ENCODE peak calls at places on chromosomes 7 and 10, in four cellular contexts. U is HCT116, O is left ventricle myocardium inferior, C is fibroblast of lung. T is an unnamed sample.

GRCh38 chr10:70509376-70509775 is 30.8 kb downstream of the PALD1 start:
- DNase-seq in C (no peak), U (no peak), O (peak), T (no peak)

GRCh38 chr7:66076459-66077329 is 1.1 kb downstream of the ASL start:
- DNase-seq in U (no peak), O (no peak), C (no peak), T (no peak)

GRCh38 chr7:45982912-45983719 is 62.0 kb upstream of the IGFBP3 start:
- DNase-seq in U (no peak), C (no peak), O (no peak), T (no peak)

GRCh38 chr10:44466236-44466635 is 81.3 kb upstream of the CXCL12 start:
- DNase-seq in O (no peak), C (peak), U (no peak), T (no peak)

GRCh38 chr10:50470798-50471582 is 152.8 kb downstream of the SGMS1 start:
- DNase-seq in U (no peak), O (no peak), C (peak), T (peak)

GRCh38 chr10:77428776-77429395 is 208.7 kb downstream of the KCNMA1 start:
- DNase-seq in U (peak), C (peak), O (no peak), T (peak)

GRCh38 chr7:121322460-121322859 is 6.3 kb upstream of the WNT16 start:
- DNase-seq in U (no peak), O (no peak), C (no peak), T (no peak)

GRCh38 chr7:104005197-104005596 is 15.7 kb upstream of the RELN start:
- DNase-seq in C (peak), U (no peak), O (no peak), T (peak)

GRCh38 chr7:25965405-25966123 is 186.4 kb upstream of the NFE2L3 start:
- DNase-seq in U (no peak), C (no peak), O (no peak), T (peak)

GRCh38 chr10:1175956-1176565 is 119.9 kb downstream of the WDR37 start:
- DNase-seq in U (no peak), O (no peak), C (no peak), T (no peak)

GRCh38 chr10:22605168-22605567 is 109.2 kb downstream of the PIP4K2A start:
- DNase-seq in O (no peak), U (no peak), C (peak), T (peak)

GRCh38 chr10:3281911-3282310 is 109.3 kb upstream of the PITRM1 start:
- DNase-seq in U (no peak), C (no peak), O (no peak), T (no peak)

GRCh38 chr7:96122746-96123145 is 199.2 kb downstream of the SLC25A13 start:
- DNase-seq in O (no peak), C (peak), U (no peak), T (no peak)

GRCh38 chr10:5888843-5889623 is 660 bp downstream of the ANKRD16 start:
- DNase-seq in U (no peak), C (peak), O (peak), T (peak)

GRCh38 chr10:21993360-21994001 is 10.0 kb downstream of the DNAJC1 start:
- DNase-seq in C (no peak), O (no peak), U (peak), T (peak)

GRCh38 chr10:114678806-114679205 is 20.7 kb upstream of the ABLIM1 start:
- DNase-seq in U (no peak), O (no peak), C (no peak), T (no peak)

GRCh38 chr7:19024261-19024660 is 93.2 kb downstream of the TWIST1 start:
- DNase-seq in O (no peak), C (peak), U (no peak), T (peak)

GRCh38 chr10:43027331-43027955 is 49.4 kb upstream of the RET start:
- DNase-seq in U (no peak), C (no peak), O (no peak), T (no peak)

GRCh38 chr10:102230861-102231356 is 4.8 kb downstream of the ELOVL3 start:
- DNase-seq in U (peak), C (no peak), O (peak), T (peak)

GRCh38 chr10:122567056-122567660 is 6.6 kb downstream of the DMBT1 start:
- DNase-seq in C (no peak), O (no peak), U (peak), T (peak)

GRCh38 chr7:73439305-73439704 is 5.7 kb downstream of the FZD9 start:
- DNase-seq in C (no peak), O (no peak), U (no peak), T (no peak)

GRCh38 chr7:73437699-73438416 is 4.3 kb downstream of the FZD9 start:
- DNase-seq in U (no peak), O (no peak), C (no peak), T (no peak)

GRCh38 chr7:73436031-73436929 is 2.7 kb downstream of the FZD9 start:
- DNase-seq in C (no peak), U (no peak), O (no peak), T (no peak)

GRCh38 chr7:73437091-73437490 is 3.5 kb downstream of the FZD9 start:
- DNase-seq in U (no peak), C (no peak), O (no peak), T (no peak)

GRCh38 chr7:73438547-73439245 is 5.1 kb downstream of the FZD9 start:
- DNase-seq in C (no peak), U (no peak), O (no peak), T (no peak)
- H3K4me3 ChIP-seq in C (no peak), U (no peak), O (no peak), T (no peak)

GRCh38 chr7:136030867-136031318 is 53.7 kb upstream of the MTPN start:
- DNase-seq in C (no peak), U (no peak), O (no peak), T (peak)

GRCh38 chr7:136027160-136027559 is 50.0 kb upstream of the MTPN start:
- DNase-seq in U (no peak), O (no peak), C (no peak), T (peak)

GRCh38 chr7:136034132-136034531 is 57.0 kb upstream of the MTPN start:
- DNase-seq in U (no peak), C (no peak), O (no peak), T (no peak)

GRCh38 chr7:136033413-136034031 is 56.4 kb upstream of the MTPN start:
- DNase-seq in O (peak), C (no peak), U (no peak), T (no peak)

DNA sequence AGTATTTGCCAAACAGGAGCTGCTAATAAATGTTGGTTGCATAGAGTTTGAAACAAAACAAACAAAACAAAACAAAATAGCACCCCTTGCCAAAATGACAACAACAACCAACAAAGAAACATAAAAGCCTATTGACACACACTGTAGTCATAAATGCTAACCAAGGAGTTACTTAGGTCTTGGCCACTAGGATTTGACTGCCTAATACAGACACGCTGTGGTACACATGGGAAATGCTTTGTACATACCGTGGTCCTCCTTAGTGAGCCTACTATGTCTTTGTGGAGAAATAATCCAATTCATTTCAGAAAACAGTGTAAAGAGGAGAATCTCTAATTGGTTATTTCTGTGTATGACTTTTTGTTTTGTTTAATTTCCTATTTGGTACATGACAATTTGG is 53.2 kb upstream of the MTPN start:
- DNase-seq in C (no peak), O (no peak), U (no peak), T (peak)
- TF ChIP-seq CTCF in C (no peak), O (no peak), U (no peak), T (no peak)

DNA sequence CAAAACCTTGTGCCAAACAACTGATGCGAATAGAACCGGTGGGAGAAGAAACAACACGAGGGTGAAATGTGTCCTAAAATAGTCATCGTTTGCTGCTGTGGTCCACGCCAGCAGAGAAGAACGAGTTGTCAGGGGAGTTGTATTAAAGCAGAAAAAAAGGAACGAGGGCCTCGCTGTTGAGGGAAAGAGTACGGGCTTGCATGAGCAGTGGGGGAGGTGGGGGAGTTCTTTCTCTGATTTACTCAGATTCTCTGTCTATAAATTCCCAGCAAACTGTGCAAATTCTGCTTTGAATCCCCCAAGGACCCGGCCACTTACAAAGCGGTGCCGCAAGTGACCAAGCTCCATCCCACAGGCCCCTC is 97.6 kb downstream of the TMEM130 start:
- DNase-seq in O (no peak), C (no peak), U (no peak), T (no peak)
- H3K4me3 ChIP-seq in O (no peak), C (no peak), U (no peak), T (no peak)

GRCh38 chr10:130480491-130480890 is 344.3 kb downstream of the GLRX3 start:
- DNase-seq in U (no peak), O (no peak), C (no peak), T (no peak)

GRCh38 chr10:130479146-130479545 is 343.0 kb downstream of the GLRX3 start:
- DNase-seq in C (no peak), O (no peak), U (no peak), T (no peak)

GRCh38 chr10:130481076-130481930 is 345.1 kb downstream of the GLRX3 start:
- DNase-seq in U (no peak), O (no peak), C (no peak), T (no peak)

GRCh38 chr10:130479906-130480305 is 343.7 kb downstream of the GLRX3 start:
- DNase-seq in O (no peak), C (no peak), U (no peak), T (no peak)

DNA sequence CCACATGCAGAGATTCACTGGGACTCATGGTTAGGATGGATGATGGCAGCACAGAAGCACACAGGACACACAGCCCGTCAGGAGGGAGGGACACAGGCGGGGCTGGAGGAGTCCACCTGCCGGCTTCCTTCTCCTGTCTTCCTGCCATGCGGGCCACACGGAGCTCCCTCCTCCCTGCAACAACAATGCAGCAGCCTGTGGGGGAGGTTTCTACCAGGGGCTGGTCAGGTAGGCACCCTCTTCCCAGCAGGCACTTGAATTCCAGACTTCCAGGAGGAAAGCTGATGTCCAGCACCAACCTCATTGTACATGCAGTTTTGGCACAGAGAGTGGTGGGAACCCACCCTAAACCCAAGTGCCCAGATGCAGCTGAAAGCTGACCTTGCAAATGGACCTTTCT is 341.2 kb downstream of the GLRX3 start:
- DNase-seq in C (no peak), U (no peak), O (no peak), T (no peak)
- TF ChIP-seq CTCF in C (no peak), U (no peak), O (no peak), T (no peak)

GRCh38 chr10:100482181-100482833 is 19.5 kb downstream of the WNT8B start:
- DNase-seq in O (peak), U (peak), C (peak), T (peak)

GRCh38 chr10:100483876-100484666 is 21.3 kb downstream of the WNT8B start:
- DNase-seq in O (no peak), U (no peak), C (no peak), T (no peak)

GRCh38 chr10:100481462-100482081 is 18.8 kb downstream of the WNT8B start:
- DNase-seq in O (peak), C (peak), U (peak), T (peak)

GRCh38 chr10:100485336-100485735 is 22.5 kb downstream of the WNT8B start:
- DNase-seq in U (no peak), C (no peak), O (no peak), T (no peak)

GRCh38 chr10:100482834-100483185 is 20.0 kb downstream of the WNT8B start:
- DNase-seq in C (no peak), U (no peak), O (no peak), T (no peak)
- H3K4me3 ChIP-seq in C (no peak), U (no peak), O (peak), T (peak)

GRCh38 chr7:53350241-53350640 is 314.8 kb downstream of the POM121L12 start:
- DNase-seq in C (no peak), O (no peak), U (no peak), T (peak)
- TF ChIP-seq CTCF in C (no peak), O (peak), U (no peak), T (peak)

GRCh38 chr10:62025134-62025794 is 123.8 kb downstream of the ARID5B start:
- DNase-seq in C (peak), O (no peak), U (no peak), T (peak)
- H3K4me3 ChIP-seq in C (no peak), O (no peak), U (no peak), T (no peak)

GRCh38 chr7:10706875-10707493 is 266.7 kb upstream of the PHF14 start:
- DNase-seq in O (no peak), C (no peak), U (no peak), T (no peak)

GRCh38 chr7:10704653-10705052 is 269.0 kb upstream of the PHF14 start:
- DNase-seq in U (no peak), C (no peak), O (no peak), T (no peak)

GRCh38 chr7:10703981-10704380 is 269.7 kb upstream of the PHF14 start:
- DNase-seq in O (no peak), C (no peak), U (no peak), T (peak)

GRCh38 chr7:10707519-10707918 is 266.2 kb upstream of the PHF14 start:
- DNase-seq in C (peak), U (no peak), O (no peak), T (no peak)

GRCh38 chr7:10708447-10708846 is 265.2 kb upstream of the PHF14 start:
- DNase-seq in U (peak), C (no peak), O (no peak), T (peak)
- TF ChIP-seq CTCF in U (no peak), C (no peak), O (no peak), T (peak)

GRCh38 chr7:55067748-55068147 is 48.9 kb downstream of the EGFR start:
- DNase-seq in U (no peak), O (no peak), C (no peak), T (no peak)
- H3K4me3 ChIP-seq in U (no peak), O (no peak), C (no peak), T (no peak)

T was measured in epithelial cell of esophagus.